ENCODE peak calls at places on chromosomes 1 and 21, in ten cellular contexts. D, Q, X, V, P, U, Y, I, J and O are unnamed samples.

GRCh38 chr21:38683222-38683621 is 122.5 kb upstream of the ETS2 start:
- DNase-seq in Q (no peak), I (no peak), J (no peak), P (no peak), X (no peak), U (no peak), Y (no peak), V (no peak), D (no peak), O (no peak)

GRCh38 chr1:69777933-69778332 is 210.2 kb downstream of the LRRC7 start:
- DNase-seq in I (no peak), Y (no peak), U (no peak), V (no peak), X (no peak), Q (no peak), J (no peak), D (no peak), P (no peak), O (no peak)

GRCh38 chr1:85884372-85885035 is 176.3 kb upstream of the ZNHIT6 start:
- DNase-seq in D (peak), U (no peak), X (no peak), Q (no peak), J (no peak), P (no peak), I (no peak), V (no peak), Y (no peak), O (no peak)

GRCh38 chr1:85801520-85801919 is 93.3 kb upstream of the ZNHIT6 start:
- DNase-seq in D (no peak), Q (no peak), J (no peak), I (no peak), V (no peak), Y (no peak), U (no peak), X (no peak), P (no peak), O (no peak)

GRCh38 chr1:43979528-43980254 is 681 bp downstream of the B4GALT2 start:
- DNase-seq in I (peak), J (no peak), U (peak), X (peak), Q (peak), P (no peak), D (peak), V (peak), Y (peak), O (no peak)

GRCh38 chr1:216388558-216388957 is 34.7 kb downstream of the USH2A start:
- DNase-seq in V (no peak), Q (no peak), J (no peak), Y (no peak), X (no peak), P (no peak), U (no peak), D (no peak), I (no peak), O (no peak)

GRCh38 chr1:157691285-157691920 is 9.2 kb downstream of the FCRL3 start:
- DNase-seq in V (no peak), I (no peak), Y (no peak), X (no peak), P (no peak), J (no peak), Q (no peak), D (peak), U (no peak), O (no peak)

GRCh38 chr1:18921506-18922251 is 19.3 kb upstream of the ALDH4A1 start:
- DNase-seq in I (peak), Q (no peak), D (no peak), V (peak), X (no peak), U (no peak), J (no peak), P (no peak), Y (no peak), O (no peak)

GRCh38 chr1:243715285-243715684 is 134.8 kb downstream of the AKT3 start:
- DNase-seq in J (no peak), P (no peak), V (no peak), Y (no peak), X (no peak), U (no peak), Q (no peak), D (no peak), I (no peak), O (no peak)

GRCh38 chr1:189962171-189962570 is 515.5 kb downstream of the BRINP3 start:
- DNase-seq in V (no peak), Q (no peak), X (no peak), J (no peak), P (no peak), U (no peak), Y (no peak), I (no peak), D (no peak), O (no peak)

GRCh38 chr1:76073471-76073870 is 1.1 kb upstream of the ST6GALNAC3 start:
- DNase-seq in D (no peak), V (no peak), P (no peak), J (no peak), Y (no peak), U (no peak), I (no peak), X (no peak), Q (no peak), O (no peak)

GRCh38 chr21:45074818-45075605 is 632 bp downstream of the ADARB1 start:
- DNase-seq in I (peak), D (peak), J (no peak), Y (peak), Q (peak), X (peak), V (no peak), U (peak), P (no peak), O (no peak)

DNA sequence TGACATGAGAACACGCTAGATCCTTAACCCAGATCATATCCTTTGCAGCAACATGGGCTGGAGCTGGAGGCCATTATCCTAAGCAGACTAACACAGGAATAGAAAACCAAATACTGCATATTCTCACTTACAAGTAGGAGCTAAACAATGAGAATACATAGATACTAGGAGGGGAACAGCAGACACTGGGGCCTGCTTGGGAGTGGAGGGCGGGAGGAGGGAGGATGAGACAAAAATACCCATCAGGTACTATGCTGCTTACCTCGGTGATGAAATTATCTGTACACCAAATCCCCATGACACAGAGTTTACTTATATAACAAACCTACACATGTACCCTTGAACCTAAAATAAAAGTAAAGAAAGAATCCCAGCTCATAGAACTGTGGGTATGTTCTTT is 1.2 kb upstream of the MOB3C start:
- DNase-seq in J (no peak), V (no peak), D (no peak), U (no peak), P (no peak), I (no peak), Q (no peak), X (no peak), Y (no peak), O (no peak)
- H3K27ac ChIP-seq in J (no peak), V (no peak), D (no peak), U (no peak), P (no peak), I (no peak), Q (no peak), X (no peak), Y (no peak), O (peak)

DNA sequence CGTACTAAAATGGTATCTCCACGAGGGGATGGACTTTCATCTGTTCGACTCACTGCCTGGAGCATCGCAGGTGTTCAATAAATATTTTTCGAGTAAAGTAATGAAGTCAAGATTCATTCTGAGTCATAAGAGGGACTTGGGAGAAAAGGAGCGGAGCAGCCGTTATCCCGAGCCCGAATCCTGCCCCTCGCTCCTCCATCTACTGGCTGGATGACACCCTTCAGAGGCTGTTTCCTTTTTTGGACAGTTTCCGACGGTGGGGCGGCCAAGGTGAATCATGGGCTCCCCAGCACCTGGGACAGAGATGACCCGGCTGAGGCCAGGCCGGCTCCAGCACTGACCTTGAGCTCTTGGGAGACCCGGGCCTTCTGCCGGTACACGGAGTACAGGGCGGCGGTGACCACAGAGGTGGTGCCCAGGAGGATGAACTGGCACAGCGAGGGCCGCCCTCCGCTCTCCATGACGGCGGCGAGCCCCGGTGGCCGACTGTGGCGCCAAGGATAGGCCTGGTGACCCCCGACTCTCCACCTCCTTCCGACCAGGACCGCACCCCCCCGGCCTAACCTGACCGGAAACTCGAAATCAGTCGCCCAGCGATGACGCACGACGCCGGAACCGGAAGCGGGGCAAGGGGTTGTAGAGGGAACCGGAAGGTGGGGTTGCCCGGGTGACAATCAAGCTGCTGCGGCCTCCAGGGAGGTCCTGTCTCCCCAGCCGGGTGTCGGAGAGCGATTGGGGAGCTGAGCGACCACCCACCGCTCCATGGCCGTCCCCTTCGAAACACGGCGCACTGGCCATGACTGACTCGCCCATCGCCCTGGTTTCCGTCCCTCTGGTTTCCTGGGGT is at the start of gene MUL1:
- DNase-seq in P (peak), Q (peak), J (peak), Y (peak), X (peak), D (peak), I (peak), U (peak), V (peak), O (peak)
- H3K4me3 ChIP-seq in P (peak), Q (peak), J (peak), Y (peak), X (peak), D (peak), I (peak), U (peak), V (peak), O (peak)

DNA sequence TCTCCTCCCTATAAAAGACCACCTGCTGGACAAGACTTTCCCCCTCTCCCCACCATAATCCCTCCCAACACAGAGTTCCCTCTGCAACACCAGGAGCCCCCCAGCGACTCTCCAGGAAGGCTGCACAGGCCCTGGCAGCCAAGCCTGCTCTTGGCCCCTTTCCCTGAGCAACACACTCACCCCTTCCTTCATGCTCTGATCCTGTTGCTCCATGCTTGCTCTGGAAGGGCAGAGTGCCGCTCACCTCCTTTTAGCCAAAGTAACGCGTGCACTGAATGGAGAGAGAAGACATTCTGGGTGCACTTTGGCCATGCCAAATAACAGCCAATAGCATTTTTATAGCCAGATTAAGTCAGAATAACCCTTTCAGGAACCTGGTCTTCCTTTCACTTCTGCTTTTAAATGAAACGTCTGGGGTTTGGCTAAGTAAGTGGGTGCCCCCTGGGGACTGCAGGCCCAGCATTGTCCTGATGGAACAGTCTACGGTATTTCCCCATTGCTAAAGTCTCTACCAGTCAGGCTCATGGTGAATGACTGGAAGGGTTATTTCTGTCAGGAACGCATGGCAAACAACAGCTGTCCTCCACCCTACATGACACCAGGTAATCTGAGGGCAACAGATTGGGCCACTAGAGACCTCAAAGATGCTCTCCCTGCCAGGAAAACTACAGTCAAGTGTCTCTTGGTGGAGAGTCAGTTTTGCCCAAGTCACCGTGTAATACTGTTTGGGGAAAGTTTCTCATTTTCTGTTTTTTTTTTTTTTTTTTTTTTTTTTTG is at the start of gene SLC2A5:
- DNase-seq in X (no peak), D (no peak), Q (peak), Y (no peak), J (peak), I (no peak), P (no peak), U (no peak), V (peak), O (no peak)
- TF ChIP-seq POLR2A in X (no peak), D (no peak), Q (no peak), Y (no peak), J (peak), I (no peak), P (no peak), U (no peak), V (no peak), O (no peak)

GRCh38 chr1:6179564-6180175 is 451 bp downstream of the CHD5 start:
- DNase-seq in I (no peak), J (no peak), P (no peak), X (no peak), Q (no peak), D (no peak), V (no peak), U (no peak), Y (no peak), O (no peak)

GRCh38 chr1:6180578-6181311 is 624 bp upstream of the CHD5 start:
- DNase-seq in P (no peak), V (no peak), J (no peak), Q (no peak), I (no peak), U (no peak), X (no peak), Y (no peak), D (no peak), O (no peak)

GRCh38 chr1:6178751-6179563 is 1.2 kb downstream of the CHD5 start:
- DNase-seq in V (no peak), X (no peak), I (no peak), Y (no peak), D (no peak), U (no peak), P (no peak), J (no peak), Q (no peak), O (no peak)

GRCh38 chr1:6181347-6181770 is 1.2 kb upstream of the CHD5 start:
- DNase-seq in P (no peak), V (no peak), Y (no peak), U (no peak), J (no peak), X (no peak), I (no peak), D (no peak), Q (no peak), O (no peak)

GRCh38 chr1:6180215-6180577 is at the start of gene CHD5:
- DNase-seq in U (no peak), Y (no peak), I (no peak), D (no peak), J (no peak), X (no peak), Q (no peak), V (no peak), P (no peak), O (no peak)
- H3K27ac ChIP-seq in U (no peak), Y (no peak), I (no peak), D (no peak), J (no peak), X (peak), Q (no peak), V (no peak), P (no peak), O (peak)